ENCODE peak calls at places on chromosome 17, in eight cellular contexts. J is posterior cingulate gyrus, L is SK-N-DZ, W is activated gamma-delta T cell treated with Interleukin-2 at 50 U/mL for 16 hours, G is keratinocyte, V is C1 segment of cervical spinal cord, C is NCI-H1436 treated with DMSO at 0.1 percent for 48 hours, E is HS-27A. R is an unnamed sample.

GRCh38 chr17:40559016-40559853 is 6.0 kb downstream of the CCR7 start:
- DNase-seq in J (peak; percentile 73), L (no peak), W (no peak), G (no peak), V (no peak), C (no peak), E (no peak), R (no peak)

GRCh38 chr17:78958556-78959191 is 21.0 kb downstream of the LGALS3BP start:
- DNase-seq in J (no peak), L (no peak), W (no peak), G (no peak), V (no peak), C (no peak), E (no peak), R (no peak)

GRCh38 chr17:60087882-60088669 is 9.4 kb upstream of the HEATR6 start:
- DNase-seq in J (no peak), L (no peak), W (no peak), G (no peak), V (no peak), C (no peak), E (no peak), R (no peak)

GRCh38 chr17:11209906-11210305 is 31.1 kb upstream of the SHISA6 start:
- DNase-seq in J (no peak), L (no peak), W (no peak), G (no peak), V (no peak), C (no peak), E (no peak), R (no peak)

GRCh38 chr17:16269658-16270057 is 52.6 kb downstream of the PIGL start:
- DNase-seq in J (no peak), L (no peak), W (no peak), G (no peak), V (no peak), C (no peak), E (no peak), R (peak; percentile 40)

GRCh38 chr17:57158296-57158695 is 73.2 kb downstream of the AKAP1 start:
- DNase-seq in J (no peak), L (no peak), W (no peak), G (no peak), V (no peak), C (no peak), E (no peak), R (no peak)

GRCh38 chr17:77356690-77357201 is 216.0 kb downstream of the SEC14L1 start:
- DNase-seq in J (no peak), L (no peak), W (peak; percentile 3), G (no peak), V (no peak), C (no peak), E (no peak), R (no peak)

GRCh38 chr17:7997186-7997585 is 5.2 kb upstream of the GUCY2D start:
- DNase-seq in J (no peak), L (peak; percentile 62), W (no peak), G (no peak), V (no peak), C (peak; percentile 59), E (no peak), R (peak; percentile 28)

GRCh38 chr17:63961355-63962207 is 11.1 kb downstream of the SCN4A start:
- DNase-seq in J (no peak), L (peak; percentile 30), W (no peak), G (peak; percentile 41), V (no peak), C (no peak), E (no peak), R (peak; percentile 78)

GRCh38 chr17:7064248-7064647 is 15.8 kb downstream of the CLEC10A start:
- DNase-seq in J (no peak), L (no peak), W (no peak), G (no peak), V (no peak), C (no peak), E (no peak), R (no peak)

GRCh38 chr17:52660692-52661091 is 502.2 kb upstream of the CA10 start:
- DNase-seq in J (no peak), L (no peak), W (no peak), G (no peak), V (no peak), C (no peak), E (no peak), R (no peak)

GRCh38 chr17:55728833-55729232 is 6.2 kb upstream of the TMEM100 start:
- DNase-seq in J (no peak), L (no peak), W (no peak), G (no peak), V (no peak), C (no peak), E (no peak), R (peak; percentile 55)

GRCh38 chr17:9021158-9021984 is at the start of gene NTN1:
- DNase-seq in J (no peak), L (no peak), W (peak; percentile 31), G (no peak), V (no peak), C (no peak), E (no peak), R (peak; percentile 21)

GRCh38 chr17:49360796-49361128 is 1.3 kb downstream of the ZNF652 start:
- DNase-seq in J (no peak), L (no peak), W (no peak), G (no peak), V (no peak), C (no peak), E (no peak), R (no peak)

GRCh38 chr17:59409336-59410048 is 78.0 kb downstream of the YPEL2 start:
- DNase-seq in J (no peak), L (no peak), W (no peak), G (no peak), V (no peak), C (no peak), E (no peak), R (no peak)

GRCh38 chr17:4449736-4450135 is 16.0 kb downstream of the SPNS3 start:
- DNase-seq in J (no peak), L (no peak), W (no peak), G (no peak), V (no peak), C (no peak), E (no peak), R (no peak)

GRCh38 chr17:14918540-14918939 is 346.6 kb downstream of the PMP22 start:
- DNase-seq in J (no peak), L (no peak), W (no peak), G (no peak), V (no peak), C (no peak), E (peak; percentile 51), R (peak; percentile 59)

R was measured in mesenchymal stem cell.